ENCODE peak calls at places on chromosome 21, in six cellular contexts. D is Right ventricle myocardium superior; C is NCI-H345; M is C1 segment of cervical spinal cord; L is mucosa of gallbladder; U is stimulated activated CD8-positive, alpha-beta memory T cell treated with anti-CD3 and anti-CD28 coated beads, Interleukin-15, amount 100 ng/mL, for 4 hours. V is an unnamed sample.

GRCh38 chr21:37452222-37452621 is 85.6 kb downstream of the DYRK1A start:
- DNase-seq in U (no peak), L (no peak), C (no peak), M (no peak), D (peak), V (no peak)

GRCh38 chr21:45854702-45855247 is 126.8 kb upstream of the COL6A1 start:
- DNase-seq in U (no peak), C (no peak), L (no peak), M (no peak), D (no peak), V (no peak)

GRCh38 chr21:42862774-42863503 is 16.4 kb downstream of the WDR4 start:
- DNase-seq in C (peak), U (no peak), M (no peak), L (peak), D (no peak), V (no peak)

GRCh38 chr21:40176732-40177131 is 309.5 kb downstream of the PCP4 start:
- DNase-seq in L (no peak), U (no peak), C (peak), M (no peak), D (no peak), V (no peak)

GRCh38 chr21:20998456-20998789 is 214 bp downstream of the NCAM2 start:
- DNase-seq in C (no peak), U (no peak), L (no peak), D (no peak), M (no peak), V (no peak)

GRCh38 chr21:22965455-22966125 is 1967.4 kb downstream of the NCAM2 start:
- DNase-seq in L (no peak), D (no peak), M (no peak), U (no peak), C (no peak), V (no peak)

GRCh38 chr21:34120867-34121266 is 47.5 kb downstream of the MRPS6 start:
- DNase-seq in D (no peak), U (no peak), C (no peak), L (no peak), M (no peak), V (no peak)

GRCh38 chr21:17497345-17497744 is 15.5 kb upstream of the CXADR start:
- DNase-seq in L (no peak), U (no peak), D (no peak), M (no peak), C (no peak), V (no peak)

GRCh38 chr21:37155216-37155615 is 82.2 kb downstream of the TTC3 start:
- DNase-seq in M (no peak), C (no peak), D (no peak), U (no peak), L (no peak), V (no peak)

GRCh38 chr21:32702702-32703101 is 25.1 kb downstream of the SYNJ1 start:
- DNase-seq in M (no peak), U (no peak), C (no peak), D (no peak), L (no peak), V (no peak)

GRCh38 chr21:38170705-38171682 is 85.8 kb upstream of the KCNJ15 start:
- DNase-seq in L (no peak), D (no peak), C (no peak), U (no peak), M (no peak), V (no peak)

GRCh38 chr21:28793043-28793442 is 199.6 kb downstream of the LTN1 start:
- DNase-seq in D (no peak), M (no peak), L (no peak), C (no peak), U (no peak), V (no peak)

GRCh38 chr21:28069446-28069845 is 923.2 kb downstream of the LTN1 start:
- DNase-seq in L (no peak), M (no peak), C (no peak), D (no peak), U (no peak), V (no peak)

GRCh38 chr21:41698071-41698470 is 68.8 kb downstream of the RIPK4 start:
- DNase-seq in M (no peak), D (no peak), L (no peak), C (no peak), U (no peak), V (no peak)

GRCh38 chr21:15182731-15183130 is 117.9 kb upstream of the NRIP1 start:
- DNase-seq in D (no peak), L (no peak), U (no peak), C (no peak), M (no peak), V (no peak)

GRCh38 chr21:14843991-14844390 is 220.8 kb downstream of the NRIP1 start:
- DNase-seq in D (no peak), U (no peak), L (no peak), C (no peak), M (no peak), V (no peak)

GRCh38 chr21:41873005-41873404 is 6.1 kb downstream of the PRDM15 start:
- DNase-seq in M (no peak), U (no peak), C (no peak), L (no peak), D (no peak), V (no peak)

GRCh38 chr21:41187537-41188025 is 19.6 kb downstream of the BACE2 start:
- DNase-seq in M (no peak), D (no peak), C (peak), U (no peak), L (no peak), V (no peak)

GRCh38 chr21:44558695-44559094 is at the start of gene KRTAP10-3:
- DNase-seq in M (no peak), U (no peak), C (no peak), L (no peak), D (no peak), V (no peak)

GRCh38 chr21:37145635-37146111 is 72.6 kb downstream of the TTC3 start:
- DNase-seq in U (no peak), C (peak), D (no peak), L (no peak), M (no peak), V (no peak)

GRCh38 chr21:44368711-44369446 is 15.5 kb downstream of the TRPM2 start:
- DNase-seq in C (peak), M (no peak), L (no peak), D (peak), U (no peak), V (no peak)

GRCh38 chr21:33948096-33948950 is 32.7 kb upstream of the ATP5PO start:
- DNase-seq in M (no peak), C (peak), L (peak), U (peak), D (peak), V (peak)

GRCh38 chr21:17472592-17473271 is 40.1 kb upstream of the CXADR start:
- DNase-seq in D (no peak), U (no peak), L (peak), C (no peak), M (no peak), V (no peak)

GRCh38 chr21:42836767-42837301 is 42.5 kb downstream of the WDR4 start:
- DNase-seq in M (no peak), C (no peak), U (no peak), D (no peak), L (no peak), V (no peak)